ENCODE peak calls at places on chromosomes 3 and 15, in seven cellular contexts. A, L, D, V, R, Q and S are unnamed samples.
A peak's percentile ranks its signal among the peaks of the same experiment; 100 is the strongest.

GRCh38 chr3:159130108-159130507 is 328.3 kb downstream of the MFSD1 start:
- DNase-seq in D (peak; percentile 5), R (no peak), A (peak; percentile 40), Q (no peak), V (no peak), L (peak; percentile 42), S (peak; percentile 75)

GRCh38 chr3:172246107-172246870 is 202.0 kb downstream of the GHSR start:
- DNase-seq in Q (no peak), A (no peak), V (no peak), D (no peak), L (no peak), R (peak; percentile 28), S (no peak)

GRCh38 chr15:75456710-75457109 is 5.2 kb upstream of the SIN3A start:
- DNase-seq in A (no peak), V (no peak), Q (no peak), R (no peak), L (no peak), D (peak; percentile 5), S (peak; percentile 64)

GRCh38 chr15:69972436-69972835 is 125.3 kb downstream of the TLE3 start:
- DNase-seq in Q (no peak), V (no peak), A (no peak), L (no peak), R (no peak), D (no peak), S (no peak)

GRCh38 chr3:42507252-42507651 is 4.8 kb downstream of the VIPR1 start:
- DNase-seq in D (no peak), A (no peak), L (no peak), V (no peak), R (no peak), Q (peak; percentile 13), S (no peak)

GRCh38 chr15:49215768-49216739 is 46.0 kb downstream of the GALK2 start:
- DNase-seq in L (no peak), R (no peak), Q (peak; percentile 20), D (peak; percentile 26), V (peak; percentile 60), A (no peak), S (peak; percentile 80)

GRCh38 chr3:139803294-139803693 is 125.5 kb upstream of the NMNAT3 start:
- DNase-seq in A (no peak), D (no peak), R (no peak), V (no peak), L (no peak), Q (no peak), S (no peak)

GRCh38 chr3:8518138-8518537 is 16.5 kb downstream of the LMCD1 start:
- DNase-seq in Q (no peak), R (no peak), A (no peak), L (no peak), D (peak; percentile 85), V (no peak), S (no peak)

GRCh38 chr3:94159062-94159726 is 96.3 kb downstream of the NSUN3 start:
- DNase-seq in D (peak; percentile 81), V (no peak), R (no peak), A (no peak), Q (peak; percentile 63), L (no peak), S (no peak)

GRCh38 chr3:50737511-50738251 is 63.0 kb downstream of the DOCK3 start:
- DNase-seq in L (no peak), V (no peak), R (no peak), A (no peak), Q (no peak), D (no peak), S (no peak)

GRCh38 chr15:29117778-29118177 is 151.8 kb downstream of the NSMCE3 start:
- DNase-seq in L (no peak), R (no peak), V (no peak), D (no peak), Q (no peak), A (no peak), S (no peak)

GRCh38 chr3:20125912-20126311 is 60.1 kb downstream of the SGO1 start:
- DNase-seq in A (no peak), L (peak; percentile 60), D (no peak), V (peak; percentile 87), Q (no peak), R (no peak), S (peak; percentile 92)

GRCh38 chr15:85874236-85874635 is 79.5 kb upstream of the KLHL25 start:
- DNase-seq in L (no peak), V (no peak), Q (no peak), R (no peak), A (no peak), D (no peak), S (no peak)

GRCh38 chr3:126952261-126952982 is 30.5 kb upstream of the PLXNA1 start:
- DNase-seq in D (no peak), A (no peak), R (no peak), L (no peak), V (no peak), Q (no peak), S (no peak)

GRCh38 chr3:197408177-197408957 is 110.0 kb upstream of the DLG1 start:
- DNase-seq in D (peak; percentile 52), V (no peak), A (no peak), L (peak; percentile 2), R (peak; percentile 1), Q (no peak), S (peak; percentile 76)

GRCh38 chr3:137263982-137264777 is 306.4 kb downstream of the IL20RB start:
- DNase-seq in L (no peak), V (no peak), D (no peak), R (peak; percentile 59), A (no peak), Q (no peak), S (no peak)

GRCh38 chr3:126704494-126705214 is 614 bp downstream of the CHCHD6 start:
- DNase-seq in L (no peak), V (no peak), R (peak; percentile 58), Q (peak; percentile 21), A (no peak), D (peak; percentile 7), S (no peak)

GRCh38 chr15:52180196-52180835 is 10.9 kb downstream of the GNB5 start:
- DNase-seq in V (peak; percentile 71), L (peak; percentile 62), D (no peak), A (no peak), Q (no peak), R (no peak), S (peak; percentile 57)

GRCh38 chr3:30858894-30859389 is 35.5 kb downstream of the GADL1 start:
- DNase-seq in V (no peak), A (no peak), R (no peak), L (no peak), Q (no peak), D (no peak), S (no peak)

GRCh38 chr3:130967281-130967680 is 59.3 kb downstream of the ASTE1 start:
- DNase-seq in A (no peak), R (no peak), Q (no peak), D (no peak), L (no peak), V (no peak), S (no peak)

GRCh38 chr3:130963444-130963843 is 63.2 kb downstream of the ASTE1 start:
- DNase-seq in Q (peak; percentile 70), R (no peak), L (no peak), V (no peak), A (no peak), D (peak; percentile 58), S (no peak)

GRCh38 chr3:130961458-130961857 is 65.2 kb downstream of the ASTE1 start:
- DNase-seq in R (no peak), D (no peak), V (no peak), Q (no peak), L (no peak), A (no peak), S (no peak)

GRCh38 chr3:130960139-130960779 is 66.4 kb downstream of the ASTE1 start:
- DNase-seq in D (peak; percentile 61), A (no peak), Q (no peak), R (no peak), L (no peak), V (no peak), S (no peak)

DNA sequence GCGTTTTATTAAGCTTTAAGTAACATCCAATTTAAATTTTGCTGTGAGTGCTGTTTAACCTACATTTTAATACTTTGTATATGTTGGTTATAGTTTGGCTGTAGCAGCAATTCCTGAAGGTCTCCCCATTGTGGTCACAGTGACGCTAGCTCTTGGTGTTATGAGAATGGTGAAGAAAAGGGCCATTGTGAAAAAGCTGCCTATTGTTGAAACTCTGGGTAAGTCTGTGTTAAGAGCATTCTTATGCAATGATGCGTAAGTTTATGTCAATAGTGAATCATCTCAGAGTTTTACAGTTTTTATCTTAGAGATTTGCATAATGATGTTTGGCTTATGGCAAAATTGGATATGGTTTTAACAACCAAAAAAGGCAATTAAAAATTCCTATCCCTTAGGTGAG is 62.7 kb downstream of the ASTE1 start:
- DNase-seq in D (peak; percentile 99), V (no peak), L (no peak), Q (peak; percentile 97), A (no peak), R (no peak), S (no peak)
- H3K36me3 ChIP-seq in D (peaks cover 2% of the 10 kb centered on the region), V (peaks cover 67% of the 10 kb centered on the region), L (peaks cover 4% of the 10 kb centered on the region), Q (peaks cover 18% of the 10 kb centered on the region), A (peaks cover 59% of the 10 kb centered on the region), R (peaks cover 79% of the 10 kb centered on the region), S (peaks cover 89% of the 10 kb centered on the region)

GRCh38 chr3:61589856-61590255 is 28.5 kb downstream of the PTPRG start:
- DNase-seq in R (no peak), Q (peak; percentile 85), A (no peak), V (no peak), D (peak; percentile 68), L (no peak), S (no peak)
- H3K79me2 ChIP-seq in R (peaks cover 50% of the 10 kb centered on the region), Q (peaks cover 21% of the 10 kb centered on the region), A (no peaks in the 10 kb centered on the region), V (no peaks in the 10 kb centered on the region), D (peaks cover 17% of the 10 kb centered on the region), L (peaks cover 3% of the 10 kb centered on the region), S (no peaks in the 10 kb centered on the region)

DNA sequence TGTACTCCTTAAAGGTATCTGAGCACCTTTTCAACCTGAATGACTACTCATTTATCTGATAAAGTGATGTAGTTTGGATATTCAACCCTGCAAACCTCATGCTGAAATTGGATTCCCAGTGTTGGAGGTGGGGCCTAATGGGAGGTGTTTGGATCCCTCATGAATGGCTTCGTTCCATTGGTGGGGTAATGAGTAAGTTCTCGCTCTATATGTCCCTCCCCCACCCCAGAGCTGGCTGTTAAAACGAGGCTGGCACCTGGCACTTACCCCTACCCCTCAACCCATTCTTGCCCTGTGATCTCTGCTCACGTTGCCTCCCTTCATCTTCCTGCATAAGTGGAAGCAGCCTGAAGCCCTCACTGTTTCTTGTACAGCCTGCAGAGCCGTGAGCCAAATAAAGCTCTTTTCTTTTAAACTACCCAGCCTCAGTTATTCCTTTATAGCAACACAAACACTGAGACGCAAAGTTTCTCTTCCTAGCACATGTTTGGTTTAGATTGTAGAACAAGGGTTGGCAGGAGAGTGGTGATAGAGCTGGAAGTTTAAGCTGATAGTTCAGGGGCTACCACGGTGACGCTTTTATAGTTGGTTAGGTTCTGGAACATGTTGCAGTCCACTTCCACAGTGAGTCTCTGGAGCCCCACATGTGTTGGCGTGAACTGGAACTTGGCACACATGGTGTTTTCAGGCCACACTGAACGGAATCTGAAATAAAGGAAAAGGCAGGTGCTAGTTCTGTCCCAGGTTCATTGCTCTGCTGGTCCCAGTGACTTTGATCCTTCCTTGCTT is 11.8 kb downstream of the CCNDBP1 start:
- DNase-seq in D (no peak), R (no peak), V (no peak), L (no peak), A (no peak), Q (no peak), S (no peak)
- H3K36me3 ChIP-seq in D (peaks cover 8% of the 10 kb centered on the region), R (peaks cover 44% of the 10 kb centered on the region), V (peaks cover 46% of the 10 kb centered on the region), L (peaks cover 5% of the 10 kb centered on the region), A (peaks cover 25% of the 10 kb centered on the region), Q (peaks cover 8% of the 10 kb centered on the region), S (peaks cover 40% of the 10 kb centered on the region)

DNA sequence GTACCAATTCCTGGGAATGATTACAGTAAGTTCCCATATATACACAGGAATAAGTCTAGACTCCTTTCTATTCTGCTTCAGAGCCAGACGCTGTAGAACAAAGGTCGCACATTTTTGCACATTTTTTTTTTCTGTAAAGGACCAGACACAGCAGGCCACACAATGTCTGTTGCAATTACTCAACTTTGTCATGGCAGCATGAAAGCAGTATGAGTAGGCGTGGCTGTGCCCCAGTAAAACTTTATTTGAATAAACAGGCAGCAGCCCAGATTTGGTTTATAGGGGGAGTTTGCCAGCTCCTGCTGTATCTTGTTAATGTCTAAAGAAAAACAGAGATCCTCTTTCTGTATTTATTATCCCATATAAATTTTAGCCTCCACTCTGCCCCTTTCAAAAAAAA is 708.3 kb downstream of the FHIT start:
- DNase-seq in A (no peak), D (peak; percentile 16), Q (no peak), V (no peak), L (no peak), R (no peak), S (no peak)
- H3K79me2 ChIP-seq in A (no peaks in the 10 kb centered on the region), D (no peaks in the 10 kb centered on the region), Q (no peaks in the 10 kb centered on the region), V (no peaks in the 10 kb centered on the region), L (no peaks in the 10 kb centered on the region), R (no peaks in the 10 kb centered on the region), S (no peaks in the 10 kb centered on the region)